ENCODE peak calls at places on chromosome 16, in six cellular contexts. T is ascending aorta; Q is CD8-positive, alpha-beta T cell; I is tibial artery; F is right atrium auricular region; E is esophagus squamous epithelium. J is an unnamed sample. For H3K36me3, H3K27me3 and H3K4me1, the result is how much of the 10 kb centered on the place peaks cover.

GRCh38 chr16:24677388-24677787 is 52.1 kb upstream of the TNRC6A start:
- DNase-seq in T (no peak), Q (no peak), I (no peak), F (no peak), E (no peak), J (no peak)

GRCh38 chr16:1071561-1072225 is 854 bp upstream of the SSTR5 start:
- DNase-seq in T (no peak), Q (no peak), I (no peak), F (no peak), E (no peak), J (no peak)

GRCh38 chr16:49701867-49702494 is 153.9 kb downstream of the ZNF423 start:
- DNase-seq in T (peak), Q (no peak), I (peak), F (peak), E (no peak), J (peak)

GRCh38 chr16:29107299-29107698 is 122.4 kb downstream of the LAT start:
- DNase-seq in T (no peak), Q (no peak), I (no peak), F (no peak), E (no peak), J (no peak)

GRCh38 chr16:48609453-48610023 is 442 bp downstream of the N4BP1 start:
- DNase-seq in T (peak), Q (peak), I (peak), F (no peak), E (no peak), J (peak)

GRCh38 chr16:46793841-46794240 is 37.1 kb downstream of the C16orf87 start:
- DNase-seq in T (no peak), Q (no peak), I (no peak), F (no peak), E (no peak), J (no peak)

GRCh38 chr16:71320021-71320420 is 30.8 kb upstream of the CMTR2 start:
- DNase-seq in T (no peak), Q (no peak), I (no peak), F (no peak), E (no peak), J (no peak)

GRCh38 chr16:84226026-84226425 is 13.8 kb downstream of the KCNG4 start:
- DNase-seq in T (no peak), Q (no peak), I (no peak), F (no peak), E (no peak), J (no peak)

GRCh38 chr16:1524366-1524765 is 9.1 kb upstream of the TMEM204 start:
- DNase-seq in T (no peak), Q (no peak), I (no peak), F (no peak), E (no peak), J (no peak)

GRCh38 chr16:77896357-77896972 is 108.1 kb downstream of the VAT1L start:
- DNase-seq in T (no peak), Q (no peak), I (no peak), F (no peak), E (no peak), J (no peak)

GRCh38 chr16:77899416-77899815 is 111.1 kb downstream of the VAT1L start:
- DNase-seq in T (no peak), Q (no peak), I (no peak), F (no peak), E (no peak), J (no peak)

GRCh38 chr16:77897831-77898540 is 109.6 kb downstream of the VAT1L start:
- DNase-seq in T (no peak), Q (no peak), I (no peak), F (no peak), E (no peak), J (no peak)

GRCh38 chr16:77898671-77899211 is 110.4 kb downstream of the VAT1L start:
- DNase-seq in T (no peak), Q (no peak), I (no peak), F (no peak), E (no peak), J (no peak)

DNA sequence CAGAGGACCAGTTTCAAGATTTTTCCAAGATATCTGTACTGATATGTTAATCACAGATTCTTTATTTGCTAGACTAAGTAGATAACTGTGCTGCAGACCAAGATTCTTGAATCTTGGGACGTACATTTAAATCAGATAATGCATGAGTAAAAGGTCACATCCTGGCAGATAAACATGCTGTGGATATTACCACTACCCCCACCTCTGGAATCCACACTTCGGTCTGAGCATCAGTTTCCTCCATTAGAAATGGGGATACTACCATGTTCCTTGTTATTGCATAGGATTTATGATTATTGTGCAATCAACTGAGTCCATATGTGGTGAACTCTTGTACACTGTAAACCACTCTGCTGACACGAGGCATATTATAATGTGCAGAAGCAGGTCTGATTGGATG is 108.7 kb downstream of the VAT1L start:
- DNase-seq in T (no peak), Q (no peak), I (no peak), F (no peak), E (no peak), J (no peak)
- H3K36me3 ChIP-seq in T (under half), Q (under half), I (under half), F (under half), E (under half), J (under half)

GRCh38 chr16:77491091-77491490 is 56.3 kb upstream of the ADAMTS18 start:
- DNase-seq in T (no peak), Q (no peak), I (no peak), F (no peak), E (no peak), J (no peak)
- H3K27me3 ChIP-seq in T (under half), Q (under half), I (under half), F (under half), E (under half), J (under half)

DNA sequence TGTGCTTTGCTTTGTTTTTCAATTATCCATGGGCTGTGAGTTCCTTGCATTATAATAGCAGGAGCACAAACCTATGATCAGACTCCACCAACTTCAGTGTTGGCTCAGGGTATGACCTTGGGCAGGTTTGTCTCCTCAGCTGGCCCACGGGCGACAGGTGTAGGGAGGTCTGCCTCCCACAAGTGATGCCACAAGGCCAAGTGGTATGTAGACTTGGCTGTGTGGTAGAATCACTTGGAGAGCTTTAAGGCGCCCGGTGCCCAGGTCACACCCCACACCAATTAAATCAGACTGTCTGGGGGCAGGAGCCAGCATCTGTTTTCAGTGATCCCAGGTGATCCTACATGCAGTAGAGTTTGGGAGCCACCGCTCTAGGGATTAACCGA is 153.4 kb downstream of the CLEC16A start:
- DNase-seq in T (no peak), Q (no peak), I (no peak), F (no peak), E (no peak), J (no peak)
- H3K4me1 ChIP-seq in T (under half), Q (under half), I (under half), F (under half), E (under half), J (under half)

DNA sequence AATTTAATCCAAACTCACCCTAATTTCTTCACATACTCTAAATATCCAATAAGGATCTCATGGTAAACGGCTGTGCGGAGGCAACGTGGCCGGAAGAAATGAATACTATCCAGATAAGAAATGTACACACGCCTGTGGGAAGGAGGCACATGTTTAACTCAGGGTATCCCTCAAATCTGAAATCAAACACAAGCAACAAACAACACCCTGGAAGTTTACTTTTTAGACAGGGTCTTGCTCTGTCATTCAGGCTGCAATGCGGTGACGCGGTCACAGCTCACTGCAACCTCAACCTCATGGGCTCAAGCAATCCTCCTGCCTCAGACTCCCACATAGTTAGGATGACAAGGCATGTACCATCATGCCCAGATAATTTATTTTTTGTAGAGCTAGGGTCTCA is 21.2 kb upstream of the TRAP1 start:
- DNase-seq in T (peak), Q (no peak), I (no peak), F (no peak), E (no peak), J (no peak)
- H3K36me3 ChIP-seq in T (half or more), Q (half or more), I (half or more), F (half or more), E (half or more), J (half or more)

DNA sequence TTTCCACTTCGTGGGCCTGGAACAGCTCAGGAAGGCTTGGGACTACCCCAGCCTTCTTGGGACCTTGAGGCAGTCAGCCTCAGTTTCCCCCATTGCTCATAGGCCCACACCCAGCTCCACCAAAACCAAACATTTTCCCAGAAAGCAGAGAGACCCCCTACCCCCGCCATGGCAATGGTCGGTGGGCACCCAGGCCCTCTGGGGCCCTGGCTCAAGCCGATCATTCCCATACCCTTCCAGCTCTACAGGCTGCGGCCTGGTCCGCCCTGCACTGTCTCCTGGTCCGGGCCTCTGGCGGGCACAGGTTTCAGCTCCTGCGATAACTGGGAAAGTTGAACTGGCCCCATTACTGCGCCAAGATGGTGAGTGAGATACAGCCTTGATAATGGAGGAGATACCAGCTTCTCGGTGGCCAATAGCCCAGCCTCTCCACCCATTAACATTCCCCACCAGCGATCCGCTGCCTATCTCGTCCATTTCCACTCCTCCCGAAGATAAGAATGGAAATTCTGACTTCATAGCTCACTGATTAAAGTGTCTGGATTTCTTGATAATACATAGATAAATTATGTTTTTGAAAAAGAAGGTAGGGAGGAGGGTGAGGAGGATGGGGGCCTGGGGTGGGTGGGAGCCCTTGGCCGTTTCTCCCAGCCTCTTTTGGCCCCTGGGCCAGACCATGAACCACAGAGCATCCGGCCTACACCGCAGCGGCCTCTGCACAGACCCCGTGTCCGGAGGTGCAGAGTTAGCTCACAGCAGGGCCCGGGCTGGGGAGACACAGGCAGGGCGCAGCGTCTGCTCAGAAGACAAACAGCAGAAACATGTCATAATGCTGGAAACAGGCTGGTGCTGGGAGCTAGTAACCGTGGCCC is 11.6 kb downstream of the ZFPM1 start:
- DNase-seq in T (no peak), Q (no peak), I (no peak), F (peak), E (no peak), J (no peak)
- H3K27me3 ChIP-seq in T (under half), Q (under half), I (under half), F (under half), E (under half), J (under half)